ENCODE peak calls at places on chromosome 6, in eight cellular contexts. Q, T, C, E, Z, J, U and K are unnamed samples.

GRCh38 chr6:106959985-106960384 is 14.5 kb downstream of the CD24 start:
- DNase-seq in T (no peak), E (no peak), Z (no peak), U (no peak), J (no peak), C (no peak), Q (no peak), K (no peak)

GRCh38 chr6:143529095-143529494 is 17.6 kb upstream of the FUCA2 start:
- DNase-seq in T (no peak), Z (no peak), J (no peak), U (no peak), Q (no peak), C (no peak), E (no peak), K (no peak)

GRCh38 chr6:147384737-147385710 is 123.5 kb upstream of the SAMD5 start:
- DNase-seq in T (no peak), C (no peak), E (no peak), Z (no peak), J (no peak), U (no peak), Q (no peak), K (no peak)

GRCh38 chr6:110178626-110179405 is 654 bp downstream of the WASF1 start:
- DNase-seq in Q (no peak), T (peak), U (peak), E (peak), J (peak), C (peak), Z (peak), K (no peak)

GRCh38 chr6:55528624-55529023 is 50.4 kb downstream of the HMGCLL1 start:
- DNase-seq in Q (no peak), E (no peak), C (peak), Z (no peak), U (no peak), T (no peak), J (no peak), K (no peak)

GRCh38 chr6:15879372-15880261 is 216.8 kb upstream of the DTNBP1 start:
- DNase-seq in U (peak), T (peak), E (no peak), J (peak), Q (no peak), Z (peak), C (no peak), K (no peak)

GRCh38 chr6:138107752-138108592 is 753 bp upstream of the PERP start:
- DNase-seq in Z (peak), T (no peak), U (peak), J (peak), C (peak), E (no peak), Q (peak), K (no peak)

GRCh38 chr6:64224819-64225218 is 589.2 kb downstream of the PHF3 start:
- DNase-seq in J (no peak), U (no peak), C (no peak), T (no peak), E (no peak), Z (no peak), Q (no peak), K (no peak)

GRCh38 chr6:92110390-92110789 is 1309.0 kb downstream of the EPHA7 start:
- DNase-seq in J (no peak), Z (no peak), T (no peak), Q (no peak), U (no peak), E (no peak), C (no peak), K (no peak)

GRCh38 chr6:99933129-99933528 is 60.9 kb downstream of the MCHR2 start:
- DNase-seq in T (no peak), C (no peak), Q (no peak), U (no peak), E (no peak), Z (no peak), J (no peak), K (no peak)

GRCh38 chr6:6964675-6965074 is 143.1 kb upstream of the RREB1 start:
- DNase-seq in U (no peak), Z (no peak), C (no peak), J (no peak), T (no peak), Q (no peak), E (no peak), K (no peak)

GRCh38 chr6:107314644-107315043 is 144.7 kb downstream of the PDSS2 start:
- DNase-seq in J (no peak), E (no peak), C (no peak), Z (no peak), T (no peak), U (no peak), Q (no peak), K (no peak)

GRCh38 chr6:114342826-114343781 is at the start of gene HS3ST5:
- DNase-seq in J (peak), U (no peak), T (no peak), Q (no peak), C (peak), Z (no peak), E (no peak), K (peak)

GRCh38 chr6:149497365-149497764 is 12.6 kb upstream of the ZC3H12D start:
- DNase-seq in E (no peak), C (no peak), T (no peak), U (no peak), J (no peak), Z (no peak), Q (no peak), K (no peak)

GRCh38 chr6:101402618-101403002 is 9.1 kb downstream of the GRIK2 start:
- DNase-seq in C (no peak), Z (no peak), T (no peak), E (no peak), Q (no peak), J (no peak), U (no peak), K (no peak)

GRCh38 chr6:85472744-85473143 is 22.9 kb downstream of the NT5E start:
- DNase-seq in J (no peak), Q (no peak), U (no peak), Z (no peak), E (no peak), T (no peak), C (no peak), K (no peak)

GRCh38 chr6:40852667-40853383 is 186.2 kb downstream of the UNC5CL start:
- DNase-seq in J (no peak), E (no peak), T (no peak), C (peak), Z (peak), Q (no peak), U (no peak), K (no peak)

GRCh38 chr6:20403766-20404640 is 2.3 kb downstream of the E2F3 start:
- DNase-seq in C (peak), E (no peak), Z (peak), U (peak), Q (no peak), T (no peak), J (peak), K (peak)
- TF ChIP-seq POLR2A in C (no peak), E (no peak), Z (peak), U (no peak), Q (no peak), T (no peak), J (no peak), K (no peak)

GRCh38 chr6:402901-403658 is 11.5 kb downstream of the IRF4 start:
- DNase-seq in Z (no peak), C (no peak), T (no peak), E (no peak), J (no peak), Q (no peak), U (no peak), K (no peak)
- TF ChIP-seq POLR2A in Z (no peak), C (no peak), T (no peak), E (no peak), J (no peak), Q (peak), U (no peak), K (no peak)

GRCh38 chr6:49653942-49654341 is 17.3 kb upstream of the RHAG start:
- DNase-seq in T (no peak), Z (no peak), U (no peak), E (no peak), C (no peak), Q (no peak), J (no peak), K (no peak)

GRCh38 chr6:49653438-49653837 is 16.8 kb upstream of the RHAG start:
- DNase-seq in T (no peak), E (no peak), Z (no peak), U (no peak), J (no peak), C (no peak), Q (no peak), K (no peak)

GRCh38 chr6:49649982-49650381 is 13.3 kb upstream of the RHAG start:
- DNase-seq in C (no peak), U (no peak), Q (no peak), E (no peak), Z (no peak), T (no peak), J (no peak), K (no peak)

GRCh38 chr6:49647470-49647869 is 10.8 kb upstream of the RHAG start:
- DNase-seq in T (no peak), Z (no peak), E (no peak), U (no peak), C (no peak), Q (no peak), J (no peak), K (no peak)

GRCh38 chr6:49651239-49651638 is 14.6 kb upstream of the RHAG start:
- DNase-seq in C (no peak), Q (no peak), E (no peak), J (no peak), U (no peak), Z (no peak), T (no peak), K (no peak)
- TF ChIP-seq POLR2A in C (no peak), Q (no peak), E (no peak), J (no peak), U (no peak), Z (no peak), T (no peak), K (no peak)

GRCh38 chr6:11785449-11785951 is 6.9 kb upstream of the ADTRP start:
- DNase-seq in T (no peak), J (no peak), E (no peak), Q (no peak), C (no peak), Z (no peak), U (no peak), K (no peak)
- TF ChIP-seq POLR2A in T (no peak), J (no peak), E (no peak), Q (no peak), C (no peak), Z (no peak), U (no peak), K (no peak)